ENCODE peak calls at places on chromosomes 11 and 22, in seven cellular contexts. Z is left ventricle myocardium inferior, Y is GM20000, B is B cell, V is kidney, G is fibroblast of mammary gland, Q is hepatocyte. D is an unnamed sample.

GRCh38 chr22:20246368-20247009 is 21.6 kb downstream of the RTN4R start:
- DNase-seq in Z (no peak), Y (no peak), B (no peak), V (no peak), G (no peak), Q (no peak), D (no peak)

GRCh38 chr11:64848779-64849599 is 4.5 kb upstream of the CDC42BPG start:
- DNase-seq in Z (no peak), Y (no peak), B (peak), V (peak), G (no peak), Q (peak), D (no peak)

GRCh38 chr11:44758996-44759395 is 32.2 kb downstream of the TSPAN18 start:
- DNase-seq in Z (no peak), Y (no peak), B (no peak), V (no peak), G (no peak), Q (no peak), D (no peak)

GRCh38 chr11:82995754-82996398 is 75.8 kb downstream of the RAB30 start:
- DNase-seq in Z (no peak), Y (peak), B (no peak), V (no peak), G (peak), Q (no peak), D (no peak)

GRCh38 chr11:16321148-16321547 is 35.2 kb downstream of the SOX6 start:
- DNase-seq in Z (no peak), Y (no peak), B (no peak), V (no peak), G (no peak), Q (no peak), D (no peak)

GRCh38 chr11:16070573-16070972 is 285.8 kb downstream of the SOX6 start:
- DNase-seq in Z (no peak), Y (no peak), B (no peak), V (peak), G (no peak), Q (no peak), D (no peak)

GRCh38 chr11:2912038-2912410 is 17.2 kb downstream of the PHLDA2 start:
- DNase-seq in Z (no peak), Y (no peak), B (no peak), V (no peak), G (no peak), Q (no peak), D (no peak)

GRCh38 chr11:44860346-44860745 is 90.3 kb downstream of the TP53I11 start:
- DNase-seq in Z (no peak), Y (no peak), B (no peak), V (peak), G (no peak), Q (no peak), D (no peak)

GRCh38 chr11:67352546-67353316 is 615 bp downstream of the POLD4 start:
- DNase-seq in Z (peak), Y (peak), B (peak), V (peak), G (no peak), Q (peak), D (no peak)

GRCh38 chr11:59186130-59186594 is 14.2 kb downstream of the DTX4 start:
- DNase-seq in Z (no peak), Y (peak), B (no peak), V (no peak), G (no peak), Q (peak), D (peak)

GRCh38 chr11:118358071-118358470 is 1.3 kb upstream of the UBE4A start:
- DNase-seq in Z (no peak), Y (no peak), B (no peak), V (no peak), G (no peak), Q (no peak), D (no peak)

GRCh38 chr11:110762596-110762995 is 50.4 kb upstream of the ARHGAP20 start:
- DNase-seq in Z (no peak), Y (no peak), B (no peak), V (no peak), G (peak), Q (no peak), D (no peak)

GRCh38 chr11:22521226-22521625 is 104.4 kb downstream of the FANCF start:
- DNase-seq in Z (no peak), Y (no peak), B (no peak), V (no peak), G (peak), Q (peak), D (no peak)

GRCh38 chr11:69122642-69123431 is 32.9 kb upstream of the SMIM38 start:
- DNase-seq in Z (peak), Y (peak), B (no peak), V (peak), G (peak), Q (peak), D (peak)

GRCh38 chr11:6568191-6568918 is 35.1 kb downstream of the RRP8 start:
- DNase-seq in Z (peak), Y (no peak), B (no peak), V (peak), G (peak), Q (peak), D (no peak)

GRCh38 chr11:126011220-126011619 is 51.4 kb downstream of the CDON start:
- DNase-seq in Z (no peak), Y (no peak), B (no peak), V (no peak), G (no peak), Q (no peak), D (no peak)

GRCh38 chr11:131002145-131002544 is 85.9 kb upstream of the SNX19 start:
- DNase-seq in Z (no peak), Y (no peak), B (no peak), V (no peak), G (no peak), Q (no peak), D (no peak)

GRCh38 chr11:692824-693414 is 2.1 kb downstream of the DEAF1 start:
- DNase-seq in Z (no peak), Y (no peak), B (peak), V (no peak), G (peak), Q (no peak), D (no peak)

DNA sequence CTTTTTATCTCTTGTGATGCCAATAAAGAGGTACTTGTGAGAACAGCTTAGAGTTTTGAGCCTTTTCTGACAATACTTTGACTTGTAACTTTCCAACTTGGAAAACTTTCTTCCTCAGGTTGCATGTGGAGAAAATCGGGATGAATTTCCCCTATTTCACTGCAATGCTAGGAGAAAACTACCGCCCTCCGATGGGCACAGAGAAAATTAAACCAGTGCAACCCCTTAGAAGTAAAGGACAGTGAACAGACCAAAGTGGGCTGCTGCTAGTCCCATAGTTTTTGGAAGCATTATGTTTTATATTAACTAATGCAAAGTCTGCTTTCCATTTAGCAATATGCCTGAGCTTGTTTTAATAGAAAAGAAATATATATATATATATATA is 195.5 kb upstream of the RAG2 start:
- DNase-seq in Z (no peak), Y (no peak), B (no peak), V (no peak), G (no peak), Q (peak), D (peak)
- TF ChIP-seq CTCF in Z (no peak), Y (no peak), B (no peak), V (no peak), G (no peak), Q (peak), D (no peak)

GRCh38 chr11:101987370-101987769 is 59.9 kb upstream of the CFAP300 start:
- DNase-seq in Z (no peak), Y (no peak), B (no peak), V (no peak), G (no peak), Q (peak), D (no peak)
- TF ChIP-seq CTCF in Z (no peak), Y (no peak), B (no peak), V (no peak), G (no peak), Q (no peak), D (no peak)

DNA sequence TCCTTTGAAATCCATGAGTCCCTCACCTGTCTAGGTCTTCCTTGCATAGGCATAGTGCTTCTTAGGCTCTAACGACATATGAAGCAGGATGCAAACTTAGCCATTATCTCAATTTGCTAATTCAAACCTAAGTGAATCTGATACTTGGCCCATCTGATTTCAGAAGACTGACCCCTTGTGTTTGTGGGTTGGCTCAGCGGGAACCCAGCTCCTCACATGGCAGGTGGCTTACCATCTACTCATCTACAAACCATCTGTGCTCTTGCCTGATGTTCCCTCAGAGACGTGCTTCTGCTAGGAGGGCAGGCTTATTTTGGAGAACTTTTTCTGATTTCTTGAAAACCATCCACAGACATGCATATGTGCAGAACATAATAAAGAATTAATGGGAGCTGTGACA is 15.2 kb downstream of the ELMOD1 start:
- DNase-seq in Z (no peak), Y (no peak), B (no peak), V (no peak), G (no peak), Q (no peak), D (no peak)
- TF ChIP-seq CTCF in Z (no peak), Y (no peak), B (no peak), V (no peak), G (peak), Q (no peak), D (no peak)

GRCh38 chr11:133536198-133536597 is 3.9 kb upstream of the OPCML start:
- DNase-seq in Z (no peak), Y (no peak), B (no peak), V (no peak), G (no peak), Q (no peak), D (no peak)

GRCh38 chr11:133545199-133545709 is 13.0 kb upstream of the OPCML start:
- DNase-seq in Z (no peak), Y (peak), B (no peak), V (no peak), G (no peak), Q (no peak), D (no peak)

DNA sequence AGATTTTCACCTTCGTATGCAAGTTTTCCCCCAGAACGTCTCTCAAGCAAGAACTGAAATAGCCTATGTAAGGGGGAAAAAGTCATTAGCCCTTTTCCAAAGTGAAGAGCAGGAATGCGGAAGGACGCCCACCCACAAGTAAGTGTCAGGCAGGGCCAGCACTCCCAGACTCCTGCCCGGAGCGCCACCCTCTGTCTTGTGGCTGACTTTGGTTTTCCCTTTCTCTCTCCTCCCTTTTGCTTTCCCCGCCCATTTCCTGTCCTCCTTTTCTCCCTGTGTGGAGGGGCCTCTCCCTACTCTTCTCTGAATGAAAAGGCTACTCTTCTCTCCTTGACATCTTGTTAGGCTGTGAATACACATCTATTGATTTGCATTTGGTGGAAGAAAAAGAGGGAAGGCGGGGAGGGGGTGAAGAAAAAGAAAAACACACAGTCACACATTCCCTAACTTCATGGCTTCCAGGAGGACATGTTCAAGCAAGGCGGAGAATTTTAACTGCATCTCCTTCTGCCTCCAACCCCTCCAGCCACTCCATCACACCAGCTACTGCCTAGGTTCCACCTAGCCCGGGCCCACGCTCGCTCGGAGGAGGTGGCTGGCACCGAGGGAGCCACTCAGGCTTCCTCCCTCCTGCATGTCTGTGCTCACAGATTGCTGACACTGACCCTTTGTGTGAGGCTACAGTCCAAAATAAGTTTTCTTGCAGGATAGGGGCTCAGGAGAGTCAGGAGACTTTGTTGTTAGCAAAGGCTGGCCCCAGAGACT is 9.2 kb upstream of the OPCML start:
- DNase-seq in Z (no peak), Y (no peak), B (no peak), V (no peak), G (no peak), Q (no peak), D (peak)
- TF ChIP-seq CTCF in Z (no peak), Y (no peak), B (no peak), V (no peak), G (no peak), Q (peak), D (peak)